ENCODE peak calls at places on chromosome 15, in eight cellular contexts. U, G, M, X, P, L, D and A are unnamed samples.

GRCh38 chr15:68552773-68553172 is 26.0 kb upstream of the CORO2B start:
- DNase-seq in P (no peak), G (peak), L (peak), D (peak), U (no peak), M (no peak), X (no peak), A (no peak)

GRCh38 chr15:84643838-84644237 is 10.2 kb downstream of the WDR73 start:
- DNase-seq in L (no peak), M (no peak), G (no peak), D (no peak), U (no peak), X (no peak), P (no peak), A (no peak)

GRCh38 chr15:62344806-62345539 is 179.9 kb upstream of the C2CD4B start:
- DNase-seq in L (peak), D (peak), G (peak), P (peak), X (peak), M (peak), U (peak), A (peak)

GRCh38 chr15:88152672-88153071 is 103.9 kb downstream of the NTRK3 start:
- DNase-seq in X (no peak), G (no peak), M (no peak), U (no peak), D (no peak), L (no peak), P (no peak), A (no peak)

GRCh38 chr15:85595804-85596536 is 198.8 kb downstream of the KLHL25 start:
- DNase-seq in X (no peak), D (no peak), L (no peak), U (no peak), M (no peak), G (no peak), P (no peak), A (peak)

GRCh38 chr15:80168421-80168820 is 15.6 kb downstream of the FAH start:
- DNase-seq in P (no peak), X (no peak), U (no peak), L (no peak), G (no peak), D (no peak), M (no peak), A (no peak)

GRCh38 chr15:69808756-69809155 is 289.0 kb downstream of the TLE3 start:
- DNase-seq in D (no peak), G (no peak), U (no peak), L (no peak), M (no peak), X (no peak), P (peak), A (no peak)

GRCh38 chr15:73005032-73005431 is 47.2 kb upstream of the NEO1 start:
- DNase-seq in P (no peak), G (no peak), U (no peak), L (no peak), D (no peak), M (no peak), X (no peak), A (no peak)

GRCh38 chr15:33310481-33311311 is at the start of gene RYR3:
- DNase-seq in L (peak), P (no peak), X (no peak), M (peak), D (no peak), U (peak), G (peak), A (no peak)

GRCh38 chr15:33067456-33067855 is 127.1 kb downstream of the FMN1 start:
- DNase-seq in G (peak), U (no peak), L (no peak), D (no peak), X (no peak), M (no peak), P (peak), A (no peak)

GRCh38 chr15:41849861-41850260 is 11.2 kb downstream of the PLA2G4B start:
- DNase-seq in L (no peak), G (no peak), M (no peak), D (no peak), X (no peak), U (no peak), P (no peak), A (no peak)

GRCh38 chr15:69991493-69991892 is 106.2 kb downstream of the TLE3 start:
- DNase-seq in L (no peak), G (no peak), X (no peak), P (no peak), D (no peak), U (no peak), M (no peak), A (no peak)

GRCh38 chr15:97140216-97140615 is 809.7 kb downstream of the NR2F2 start:
- DNase-seq in U (no peak), X (no peak), P (no peak), M (no peak), G (no peak), L (no peak), D (no peak), A (no peak)

GRCh38 chr15:29821416-29822099 is 710 bp downstream of the TJP1 start:
- DNase-seq in X (peak), G (peak), P (peak), U (peak), M (peak), L (peak), D (peak), A (peak)

GRCh38 chr15:69610264-69610663 is 157.6 kb downstream of the RPLP1 start:
- DNase-seq in L (no peak), M (no peak), X (no peak), D (no peak), U (no peak), P (no peak), G (no peak), A (no peak)

GRCh38 chr15:82146558-82146957 is 100.7 kb upstream of the MEX3B start:
- DNase-seq in U (no peak), G (no peak), L (no peak), P (no peak), D (no peak), X (no peak), M (no peak), A (no peak)

GRCh38 chr15:33994005-33994615 is 25.8 kb downstream of the CHRM5 start:
- DNase-seq in D (no peak), G (peak), L (no peak), U (no peak), X (no peak), M (peak), P (peak), A (peak)

GRCh38 chr15:70512772-70513362 is 250.5 kb downstream of the UACA start:
- DNase-seq in U (no peak), D (peak), L (no peak), X (peak), P (peak), G (no peak), M (no peak), A (peak)

GRCh38 chr15:47756872-47757271 is 39.6 kb downstream of the SEMA6D start:
- DNase-seq in L (no peak), P (peak), U (no peak), X (no peak), M (peak), G (peak), D (peak), A (no peak)

GRCh38 chr15:32936283-32936918 is 218.6 kb downstream of the GREM1 start:
- DNase-seq in X (peak), L (no peak), P (peak), G (peak), M (peak), U (no peak), D (no peak), A (no peak)

GRCh38 chr15:100760357-100760903 is 119.2 kb upstream of the ALDH1A3 start:
- DNase-seq in P (no peak), M (no peak), X (no peak), G (no peak), U (no peak), D (no peak), L (no peak), A (no peak)

GRCh38 chr15:87582169-87582568 is 674.4 kb downstream of the NTRK3 start:
- DNase-seq in M (no peak), X (no peak), P (no peak), U (no peak), G (no peak), L (no peak), D (no peak), A (no peak)

GRCh38 chr15:28929200-28929599 is 43.4 kb downstream of the APBA2 start:
- DNase-seq in M (no peak), X (no peak), L (no peak), P (no peak), G (no peak), U (no peak), D (no peak), A (no peak)

GRCh38 chr15:58521293-58521991 is 89.7 kb downstream of the LIPC start:
- DNase-seq in U (peak), L (peak), X (no peak), P (peak), M (peak), G (peak), D (no peak), A (no peak)

GRCh38 chr15:72117698-72118399 is at the start of gene MYO9A:
- DNase-seq in G (peak), P (peak), U (peak), L (peak), X (peak), M (peak), D (peak), A (peak)

GRCh38 chr15:78914027-78914764 is 30.6 kb downstream of the CTSH start:
- DNase-seq in X (no peak), D (no peak), G (peak), U (peak), L (no peak), P (no peak), M (no peak), A (no peak)

GRCh38 chr15:70474682-70475438 is 288.5 kb downstream of the UACA start:
- DNase-seq in M (no peak), U (peak), P (peak), X (no peak), G (no peak), D (no peak), L (no peak), A (peak)

GRCh38 chr15:80940851-80941250 is 48.8 kb downstream of the MESD start:
- DNase-seq in P (no peak), D (no peak), U (no peak), M (no peak), L (no peak), X (no peak), G (no peak), A (no peak)

GRCh38 chr15:56032366-56032765 is 39.0 kb upstream of the NEDD4 start:
- DNase-seq in P (no peak), M (peak), X (no peak), G (no peak), L (no peak), U (no peak), D (no peak), A (no peak)

DNA sequence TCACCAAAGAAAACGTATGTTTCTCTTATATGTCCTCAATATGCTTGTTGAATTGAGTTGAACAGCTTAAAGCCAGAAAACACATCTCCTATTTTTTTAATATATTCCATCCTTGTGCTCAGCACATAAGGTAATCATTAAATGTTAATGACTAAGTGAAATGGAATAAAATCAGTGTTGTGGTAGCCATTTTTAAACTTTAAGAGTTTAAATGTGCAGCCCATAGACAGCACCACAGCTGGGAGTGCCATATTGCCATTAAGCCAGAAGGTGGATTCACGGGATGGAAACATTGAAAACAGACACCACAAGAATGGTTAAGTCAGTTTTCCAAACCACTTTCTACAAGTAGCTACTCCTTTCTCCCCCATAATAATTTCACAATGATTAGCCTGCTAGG is 76.8 kb upstream of the C15orf61 start:
- DNase-seq in U (no peak), G (peak), D (no peak), X (no peak), L (no peak), P (no peak), M (no peak), A (no peak)
- TF ChIP-seq CTCF in U (no peak), G (no peak), D (no peak), X (no peak), L (no peak), P (no peak), M (no peak), A (no peak)

GRCh38 chr15:92376109-92376508 is 17.6 kb upstream of the ST8SIA2 start:
- DNase-seq in D (no peak), U (no peak), G (no peak), M (no peak), L (no peak), X (no peak), P (no peak), A (no peak)
- TF ChIP-seq CTCF in D (no peak), U (no peak), G (no peak), M (no peak), L (no peak), X (no peak), P (no peak), A (no peak)

GRCh38 chr15:44666208-44667038 is 3.0 kb upstream of the SPG11 start:
- DNase-seq in X (peak), P (no peak), M (no peak), U (no peak), G (no peak), D (no peak), L (no peak), A (no peak)

GRCh38 chr15:44668925-44669324 is 5.5 kb upstream of the SPG11 start:
- DNase-seq in G (no peak), U (no peak), D (no peak), M (no peak), P (no peak), X (no peak), L (no peak), A (no peak)

GRCh38 chr15:44663410-44664272 is at the start of gene SPG11:
- DNase-seq in D (peak), P (peak), U (peak), X (peak), L (peak), G (peak), M (peak), A (peak)

GRCh38 chr15:44670087-44670945 is 6.9 kb upstream of the SPG11 start:
- DNase-seq in X (no peak), L (no peak), D (no peak), U (no peak), P (no peak), M (no peak), G (no peak), A (no peak)

DNA sequence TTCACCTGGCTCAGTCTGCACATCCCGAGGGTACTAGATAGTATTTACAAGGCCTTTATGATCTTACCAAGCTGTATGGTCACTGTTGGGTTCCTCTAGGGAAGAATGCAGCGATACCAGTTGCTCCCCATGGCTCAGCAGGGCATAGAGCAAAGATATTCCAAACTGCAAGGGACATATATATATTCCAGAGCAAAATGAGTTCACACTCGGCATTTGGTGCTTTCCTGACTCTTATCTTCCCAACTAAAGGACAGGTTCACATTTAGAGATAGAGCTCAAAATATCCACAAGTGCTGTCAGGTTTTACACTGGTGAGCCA is 3.5 kb upstream of the SPG11 start:
- DNase-seq in X (no peak), G (no peak), M (no peak), L (no peak), U (no peak), P (no peak), D (no peak), A (no peak)
- TF ChIP-seq CTCF in X (no peak), G (no peak), M (no peak), L (no peak), U (no peak), P (no peak), D (no peak), A (no peak)

GRCh38 chr15:38650384-38650783 is 85.8 kb upstream of the RASGRP1 start:
- DNase-seq in D (no peak), U (no peak), G (no peak), X (no peak), M (no peak), L (no peak), P (no peak), A (no peak)

GRCh38 chr15:38648116-38648843 is 83.7 kb upstream of the RASGRP1 start:
- DNase-seq in U (no peak), L (no peak), P (peak), M (no peak), X (no peak), D (no peak), G (no peak), A (no peak)

GRCh38 chr15:38650936-38651327 is 86.3 kb upstream of the RASGRP1 start:
- DNase-seq in U (no peak), L (no peak), P (no peak), G (no peak), D (no peak), M (no peak), X (no peak), A (no peak)

GRCh38 chr15:38646716-38647115 is 82.1 kb upstream of the RASGRP1 start:
- DNase-seq in P (no peak), L (no peak), X (no peak), U (no peak), M (no peak), G (no peak), D (no peak), A (no peak)

GRCh38 chr15:38647683-38648082 is 83.1 kb upstream of the RASGRP1 start:
- DNase-seq in U (no peak), P (peak), G (peak), L (no peak), D (no peak), M (peak), X (no peak), A (no peak)
- TF ChIP-seq CTCF in U (no peak), P (peak), G (peak), L (no peak), D (no peak), M (peak), X (no peak), A (no peak)

DNA sequence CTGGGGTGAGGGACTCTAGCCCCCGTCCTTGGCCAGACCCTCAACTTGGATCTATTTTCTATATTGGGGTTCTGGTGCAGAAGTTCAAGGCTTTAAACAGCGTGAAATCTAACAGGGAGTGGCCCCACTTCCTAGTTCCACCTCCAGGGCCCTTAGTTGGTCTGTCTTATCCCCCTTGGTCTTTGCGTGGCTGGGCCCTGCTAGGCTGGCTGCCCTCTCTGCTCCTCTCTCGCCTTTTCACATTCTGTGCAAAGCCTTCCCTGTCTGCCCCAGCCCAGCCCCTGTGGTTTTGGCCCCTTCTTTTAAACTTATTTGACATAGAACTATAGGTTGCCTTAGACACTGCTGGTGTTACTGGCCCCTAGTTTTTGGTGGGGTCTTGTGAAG is 5.6 kb downstream of the PPCDC start:
- DNase-seq in P (no peak), U (no peak), X (no peak), G (no peak), D (no peak), M (no peak), L (no peak), A (no peak)
- TF ChIP-seq CTCF in P (no peak), U (no peak), X (no peak), G (no peak), D (no peak), M (no peak), L (no peak), A (no peak)

GRCh38 chr15:90214553-90215205 is 13.5 kb downstream of the SEMA4B start:
- DNase-seq in M (peak), D (no peak), G (no peak), U (no peak), P (no peak), X (no peak), L (no peak), A (no peak)
- TF ChIP-seq CTCF in M (no peak), D (no peak), G (peak), U (no peak), P (peak), X (no peak), L (no peak), A (no peak)

DNA sequence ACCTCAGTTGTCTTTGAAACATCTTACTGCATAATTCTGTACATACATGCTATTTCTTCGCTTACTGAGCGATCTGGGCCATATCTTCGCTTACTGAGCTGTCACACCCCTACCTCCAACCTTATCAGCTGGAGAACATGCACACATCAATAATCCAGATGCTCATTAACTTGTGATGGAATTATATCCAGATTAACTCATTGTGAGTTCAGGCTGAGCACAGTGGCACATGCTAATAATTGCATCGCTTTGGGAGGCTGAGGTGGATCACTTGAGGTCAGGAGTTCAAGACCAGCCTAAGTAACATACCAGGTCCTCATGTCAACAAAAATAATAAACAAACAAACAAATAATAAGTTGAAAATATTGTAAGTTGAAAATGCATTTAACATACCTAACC is 19.3 kb upstream of the ANXA2 start:
- DNase-seq in D (no peak), X (no peak), L (no peak), U (no peak), G (no peak), M (no peak), P (no peak), A (no peak)
- TF ChIP-seq CTCF in D (no peak), X (no peak), L (no peak), U (no peak), G (no peak), M (no peak), P (no peak), A (no peak)